ENCODE peak calls at places on chromosome 18, in six cellular contexts. H, Z, B, V, P and N are unnamed samples.
A peak's percentile ranks its signal among the peaks of the same experiment; 100 is the strongest.

GRCh38 chr18:51196116-51196810 is 1.2 kb downstream of the MEX3C start:
- DNase-seq in H (peak; percentile 5), B (peak; percentile 15), P (peak; percentile 34), V (no peak), Z (no peak), N (no peak)

GRCh38 chr18:7174359-7175107 is 56.4 kb upstream of the LRRC30 start:
- DNase-seq in H (no peak), V (no peak), B (no peak), Z (no peak), P (no peak), N (peak; percentile 66)

GRCh38 chr18:28834889-28835288 is 658.0 kb upstream of the CDH2 start:
- DNase-seq in P (peak; percentile 40), B (peak; percentile 57), H (no peak), V (no peak), Z (no peak), N (no peak)

GRCh38 chr18:69483574-69483973 is 82.9 kb downstream of the DOK6 start:
- DNase-seq in P (no peak), Z (no peak), B (no peak), H (no peak), V (no peak), N (no peak)

GRCh38 chr18:51194604-51195003 is 2.9 kb downstream of the MEX3C start:
- DNase-seq in P (no peak), B (no peak), H (no peak), Z (no peak), V (no peak), N (no peak)

GRCh38 chr18:79953921-79954651 is 2.6 kb upstream of the SLC66A2 start:
- DNase-seq in P (peak; percentile 24), B (no peak), Z (no peak), H (no peak), V (no peak), N (no peak)

GRCh38 chr18:58315739-58316215 is 271.8 kb downstream of the NEDD4L start:
- DNase-seq in P (no peak), Z (no peak), V (no peak), B (no peak), H (no peak), N (no peak)

GRCh38 chr18:52894801-52895200 is 554.8 kb downstream of the DCC start:
- DNase-seq in B (no peak), H (no peak), V (no peak), P (no peak), Z (no peak), N (no peak)

GRCh38 chr18:45628979-45629958 is 14.0 kb downstream of the SLC14A2 start:
- DNase-seq in V (no peak), H (no peak), P (peak; percentile 12), Z (no peak), B (peak; percentile 38), N (no peak)

GRCh38 chr18:6566338-6566911 is 151.7 kb upstream of the L3MBTL4 start:
- DNase-seq in V (no peak), P (no peak), B (no peak), Z (no peak), H (no peak), N (no peak)

GRCh38 chr18:70991577-70991976 is 702.7 kb downstream of the SOCS6 start:
- DNase-seq in V (no peak), P (no peak), B (peak; percentile 43), Z (no peak), H (no peak), N (no peak)

GRCh38 chr18:58529714-58530354 is 99.1 kb downstream of the ALPK2 start:
- DNase-seq in Z (peak; percentile 37), P (peak; percentile 64), V (peak; percentile 25), B (peak; percentile 68), H (peak; percentile 56), N (peak; percentile 69)

GRCh38 chr18:58290059-58290747 is 246.2 kb downstream of the NEDD4L start:
- DNase-seq in B (peak; percentile 80), P (peak; percentile 74), V (no peak), Z (no peak), H (no peak), N (no peak)

GRCh38 chr18:67232406-67232805 is 284.1 kb downstream of the DSEL start:
- DNase-seq in P (peak; percentile 29), V (peak; percentile 10), B (peak; percentile 62), H (no peak), Z (peak; percentile 51), N (no peak)

GRCh38 chr18:47628898-47629297 is 301.6 kb downstream of the SMAD2 start:
- DNase-seq in V (no peak), Z (no peak), P (no peak), H (no peak), B (no peak), N (no peak)

GRCh38 chr18:21682276-21683051 is 22.1 kb downstream of the ABHD3 start:
- DNase-seq in Z (peak; percentile 42), H (peak; percentile 61), B (peak; percentile 67), V (no peak), P (peak; percentile 92), N (no peak)

GRCh38 chr18:8668381-8668780 is 37.0 kb upstream of the MTCL1 start:
- DNase-seq in V (no peak), Z (no peak), P (no peak), H (no peak), B (no peak), N (no peak)

DNA sequence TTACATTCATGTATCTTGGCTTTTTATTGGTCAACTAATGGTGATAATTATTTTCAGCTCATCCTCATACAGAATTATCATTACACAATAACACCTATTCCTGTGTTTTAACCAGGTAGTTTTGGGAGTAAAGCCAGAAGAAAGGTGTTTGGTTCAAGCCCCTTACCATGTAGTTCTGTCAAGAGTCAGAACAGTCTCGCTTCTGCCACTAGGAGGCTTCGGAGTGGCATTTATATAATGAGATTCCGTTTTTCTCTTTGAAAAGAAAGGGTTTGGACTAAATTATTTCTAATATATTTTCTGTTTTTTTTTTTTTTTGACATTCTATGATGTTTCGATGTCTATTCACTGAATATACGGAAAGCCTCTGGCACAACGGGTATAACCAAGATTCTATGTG is 217.8 kb downstream of the CDH7 start:
- DNase-seq in V (no peak), Z (no peak), B (no peak), P (no peak), H (no peak), N (no peak)
- H3K9me3 ChIP-seq in V (no peaks in the 10 kb centered on the region), Z (no peaks in the 10 kb centered on the region), B (no peaks in the 10 kb centered on the region), P (no peaks in the 10 kb centered on the region), H (no peaks in the 10 kb centered on the region), N (no peaks in the 10 kb centered on the region)

DNA sequence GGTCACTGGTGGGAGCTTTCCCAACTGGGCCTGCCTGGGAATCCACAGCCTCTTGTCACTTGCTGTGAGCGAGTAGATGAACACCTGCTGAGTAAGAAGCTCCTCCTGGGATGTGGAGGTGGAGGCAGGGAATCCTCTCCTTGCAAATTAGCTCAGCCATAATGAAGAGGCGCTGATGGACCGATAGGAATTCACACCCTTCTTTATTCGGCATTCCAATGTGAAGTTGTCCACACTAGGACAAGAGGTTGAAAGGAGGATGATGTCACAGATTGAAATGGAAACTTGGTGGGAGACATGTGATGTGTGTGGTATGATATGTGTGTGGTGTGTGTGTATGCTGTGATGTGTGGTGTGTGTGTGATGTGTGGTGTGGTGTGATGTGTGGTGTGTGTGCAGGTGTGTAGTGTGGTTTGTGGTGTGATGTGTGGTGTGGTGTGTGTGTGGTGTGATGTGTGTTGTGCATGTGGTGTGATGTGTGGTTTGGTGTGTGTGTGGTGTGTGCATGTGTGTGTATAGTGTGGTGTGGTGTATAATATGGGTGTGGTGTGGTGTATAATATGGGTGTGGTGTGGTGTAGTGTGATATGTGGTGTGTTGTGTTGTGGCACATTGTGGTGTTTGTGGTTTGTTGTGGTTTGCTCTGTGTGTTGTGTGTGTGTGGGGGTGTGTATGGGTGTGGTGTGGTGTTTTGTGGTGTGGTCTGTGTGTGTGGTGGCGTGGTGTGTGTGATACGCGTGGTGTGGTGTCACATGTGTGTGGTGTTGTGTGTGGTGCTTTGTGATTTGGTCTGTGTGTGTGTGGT is 216.4 kb downstream of the BCL2 start:
- DNase-seq in P (no peak), B (no peak), H (no peak), Z (no peak), V (no peak), N (no peak)
- H3K4me2 ChIP-seq in P (no peak overlapping the region), B (no peak overlapping the region), H (no peak overlapping the region), Z (no peak overlapping the region), V (no peak overlapping the region), N (no peak overlapping the region)

GRCh38 chr18:32018331-32019250 is at the start of gene RNF125:
- DNase-seq in B (peak; percentile 68), P (peak; percentile 71), Z (peak; percentile 65), V (peak; percentile 78), H (peak; percentile 87), N (peak; percentile 89)
- H4K8ac ChIP-seq in B (no peak within 1 kb of the TSS), P (peak within 1 kb of the TSS; percentile 66), Z (peak within 1 kb of the TSS; percentile 77), V (peak within 1 kb of the TSS; percentile 95), H (no peak within 1 kb of the TSS), N (no peak within 1 kb of the TSS)

DNA sequence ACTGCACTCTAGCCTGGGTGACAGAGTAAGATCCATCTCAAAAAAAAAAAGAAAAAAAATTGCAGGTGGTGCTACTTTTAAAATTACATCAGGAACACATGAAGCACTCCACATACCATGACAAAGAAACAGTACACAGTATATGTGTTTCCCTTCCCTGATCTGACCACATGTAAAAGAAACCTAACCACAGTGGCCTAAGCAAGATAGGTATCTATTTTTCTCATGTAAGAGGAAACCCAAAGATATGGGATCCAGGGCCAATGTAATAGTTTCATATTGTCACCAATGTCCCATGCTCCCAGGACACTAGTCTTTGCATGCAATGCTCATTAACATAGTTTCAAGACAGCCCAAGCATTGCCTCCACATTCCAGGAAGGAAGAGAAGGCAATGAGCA is 99.9 kb downstream of the DYM start:
- DNase-seq in Z (no peak), H (no peak), B (no peak), P (peak; percentile 6), V (no peak), N (no peak)
- H3K9me3 ChIP-seq in Z (no peaks in the 10 kb centered on the region), H (no peaks in the 10 kb centered on the region), B (no peaks in the 10 kb centered on the region), P (no peaks in the 10 kb centered on the region), V (no peaks in the 10 kb centered on the region), N (no peaks in the 10 kb centered on the region)

DNA sequence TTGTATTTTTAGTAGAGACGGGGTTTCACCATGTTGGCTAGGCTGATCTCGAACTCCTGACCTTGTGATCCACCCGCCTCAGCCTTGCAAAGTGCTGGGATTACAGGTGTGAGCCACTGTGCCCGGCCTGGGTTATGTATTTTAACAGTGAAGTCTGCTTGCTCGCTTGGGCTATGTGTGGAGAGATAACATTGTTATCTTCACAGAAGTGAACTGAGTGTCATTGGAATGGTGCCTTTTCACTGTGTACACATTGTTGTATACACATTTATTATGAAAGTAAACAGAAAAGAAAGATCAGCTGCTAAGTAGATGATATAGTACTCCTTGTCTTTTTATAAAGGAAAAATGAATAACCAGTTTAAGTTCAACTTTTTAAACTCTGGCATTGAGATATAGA is 30.4 kb downstream of the RNF138 start:
- DNase-seq in P (no peak), V (no peak), B (no peak), H (no peak), Z (no peak), N (no peak)
- H3K4me2 ChIP-seq in P (no peak overlapping the region), V (no peak overlapping the region), B (no peak overlapping the region), H (no peak overlapping the region), Z (no peak overlapping the region), N (no peak overlapping the region)